ENCODE peak calls at places on chromosome 16, in nine cellular contexts. N is brain microvascular endothelial cell, U is omental fat pad, J is cardiac muscle cell, A is RWPE2, S is foreskin fibroblast, L is GM12865, D is sigmoid colon, T is IMR-90. I is an unnamed sample.
A peak's percentile ranks its signal among the peaks of the same experiment; 100 is the strongest.

GRCh38 chr16:27972500-27972899 is 91.0 kb downstream of the GSG1L start:
- DNase-seq in J (peak; percentile 32), D (peak; percentile 32), T (peak; percentile 30), N (peak; percentile 12), A (no peak), L (peak; percentile 72), U (no peak), S (peak; percentile 6), I (peak; percentile 5)

GRCh38 chr16:51989637-51990230 is 557.2 kb downstream of the TOX3 start:
- DNase-seq in T (no peak), D (no peak), J (no peak), N (no peak), U (no peak), S (no peak), A (no peak), L (no peak), I (no peak)

GRCh38 chr16:71648162-71648561 is 22.2 kb downstream of the MARVELD3 start:
- DNase-seq in S (no peak), T (no peak), L (no peak), U (no peak), N (no peak), J (no peak), A (no peak), D (no peak), I (no peak)

GRCh38 chr16:71440669-71441347 is 1.0 kb downstream of the TLE7 start:
- DNase-seq in A (no peak), L (no peak), U (no peak), D (no peak), N (no peak), S (no peak), T (no peak), J (no peak), I (no peak)

GRCh38 chr16:67311607-67312449 is 14.7 kb downstream of the KCTD19 start:
- DNase-seq in D (no peak), S (peak; percentile 99), N (peak; percentile 99), U (peak; percentile 40), A (peak; percentile 87), L (peak; percentile 93), T (peak; percentile 100), J (peak; percentile 97), I (peak; percentile 100)

GRCh38 chr16:75550211-75550662 is 5.8 kb downstream of the TMEM231 start:
- DNase-seq in J (peak; percentile 38), U (no peak), N (peak; percentile 63), S (no peak), T (peak; percentile 43), L (peak; percentile 83), D (no peak), A (no peak), I (peak; percentile 26)

GRCh38 chr16:11129378-11129781 is 126.6 kb downstream of the SOCS1 start:
- DNase-seq in A (no peak), J (peak; percentile 61), L (no peak), N (no peak), U (no peak), D (peak; percentile 65), T (no peak), S (no peak), I (no peak)

GRCh38 chr16:71263581-71263980 is 25.6 kb downstream of the CMTR2 start:
- DNase-seq in S (no peak), J (no peak), L (no peak), N (no peak), T (no peak), D (no peak), U (no peak), A (no peak), I (no peak)

GRCh38 chr16:31157136-31157535 is 7.3 kb upstream of the PRSS36 start:
- DNase-seq in L (no peak), A (no peak), J (no peak), N (no peak), D (no peak), S (no peak), U (no peak), T (no peak), I (no peak)

GRCh38 chr16:5852151-5852550 is 754.6 kb upstream of the EEF2KMT start:
- DNase-seq in N (no peak), U (no peak), T (no peak), D (no peak), S (no peak), L (no peak), J (no peak), A (no peak), I (no peak)

GRCh38 chr16:23182206-23182674 is 305 bp upstream of the SCNN1G start:
- DNase-seq in A (peak; percentile 86), T (peak; percentile 25), U (no peak), J (peak; percentile 61), N (peak; percentile 41), D (peak; percentile 80), S (peak; percentile 38), L (peak; percentile 87), I (peak; percentile 5)

GRCh38 chr16:782766-783403 is 5.3 kb downstream of the RPUSD1 start:
- DNase-seq in T (no peak), D (no peak), S (no peak), J (no peak), N (no peak), L (no peak), A (no peak), U (no peak), I (no peak)

GRCh38 chr16:73265124-73265838 is 217.4 kb upstream of the ZFHX3 start:
- DNase-seq in L (no peak), S (no peak), T (no peak), U (no peak), A (no peak), D (no peak), N (no peak), J (no peak), I (no peak)

GRCh38 chr16:15833551-15833950 is 23.3 kb downstream of the MYH11 start:
- DNase-seq in D (no peak), U (no peak), N (no peak), J (no peak), T (no peak), S (no peak), L (no peak), A (no peak), I (no peak)

GRCh38 chr16:87074635-87075318 is 242.4 kb downstream of the C16orf95 start:
- DNase-seq in T (no peak), N (no peak), U (no peak), D (peak; percentile 24), J (no peak), A (no peak), L (peak; percentile 95), S (no peak), I (no peak)

DNA sequence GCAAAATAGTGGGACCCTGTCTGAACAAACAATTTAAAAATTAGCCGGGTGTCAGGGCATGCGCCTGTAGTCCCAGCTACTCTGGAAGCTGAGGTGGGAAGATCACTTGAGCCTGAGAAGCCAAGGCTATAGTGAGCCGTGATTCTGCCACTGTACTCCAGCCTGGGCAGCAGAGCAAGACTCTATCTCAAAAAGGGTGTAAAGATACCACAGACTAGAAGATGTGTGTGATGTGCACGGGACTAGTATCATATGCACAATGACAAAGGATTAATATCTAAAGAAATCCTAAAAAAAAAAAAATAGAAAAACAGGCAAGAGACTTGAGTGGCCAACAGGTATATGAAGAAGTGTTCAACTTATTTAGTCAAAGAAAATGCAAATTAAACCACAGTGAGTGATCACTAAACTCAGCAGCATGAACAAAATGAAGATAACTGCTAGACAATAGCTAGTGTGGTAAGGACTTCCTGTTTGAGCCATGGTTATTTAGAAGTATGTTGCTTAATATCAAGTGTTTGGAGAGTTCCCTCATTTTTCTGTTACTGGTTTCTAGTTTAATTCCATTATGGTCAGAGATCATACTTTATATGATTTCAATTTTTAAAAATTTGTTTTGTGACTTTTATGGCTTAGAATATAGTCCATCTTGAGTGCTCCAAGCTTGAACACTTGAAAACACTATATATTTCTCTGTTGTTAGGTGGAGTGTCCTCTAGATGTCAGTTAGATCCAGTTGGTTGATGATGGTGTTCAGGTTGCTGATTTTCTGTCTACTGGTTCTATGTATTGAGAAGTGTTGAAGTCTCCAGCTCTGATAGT is 14.7 kb upstream of the SLX4 start:
- DNase-seq in S (no peak), J (peak; percentile 59), L (peak; percentile 70), D (no peak), T (no peak), U (no peak), N (no peak), A (no peak), I (no peak)
- TF ChIP-seq CTCF in S (no peak), J (no peak), L (no peak), D (no peak), T (no peak), U (no peak), N (no peak), A (peak; percentile 13), I (no peak)

GRCh38 chr16:49645263-49645662 is 210.6 kb downstream of the ZNF423 start:
- DNase-seq in N (no peak), D (no peak), J (no peak), U (no peak), T (no peak), S (no peak), A (no peak), L (no peak), I (no peak)

GRCh38 chr16:49640606-49641005 is 215.3 kb downstream of the ZNF423 start:
- DNase-seq in S (no peak), L (no peak), D (no peak), U (no peak), A (no peak), J (no peak), T (no peak), N (peak; percentile 10), I (no peak)

GRCh38 chr16:49641250-49641649 is 214.7 kb downstream of the ZNF423 start:
- DNase-seq in U (no peak), T (no peak), L (peak; percentile 68), A (no peak), J (no peak), S (no peak), N (no peak), D (no peak), I (no peak)

GRCh38 chr16:49643429-49644142 is 212.3 kb downstream of the ZNF423 start:
- DNase-seq in L (no peak), D (no peak), J (peak; percentile 70), S (peak; percentile 82), U (no peak), A (no peak), T (peak; percentile 78), N (peak; percentile 92), I (peak; percentile 67)

GRCh38 chr16:49644143-49644460 is 211.8 kb downstream of the ZNF423 start:
- DNase-seq in S (peak; percentile 23), A (no peak), T (no peak), D (no peak), J (peak; percentile 42), U (no peak), L (no peak), N (no peak), I (no peak)
- TF ChIP-seq CTCF in S (peak; percentile 29), A (no peak), T (no peak), D (no peak), J (peak; percentile 45), U (no peak), L (peak; percentile 22), N (peak; percentile 58), I (peak; percentile 25)

GRCh38 chr16:13391337-13391736 is 489.9 kb downstream of the SHISA9 start:
- DNase-seq in T (no peak), S (no peak), N (no peak), J (no peak), D (no peak), A (no peak), L (peak; percentile 65), U (no peak), I (no peak)
- TF ChIP-seq CTCF in T (no peak), S (no peak), N (no peak), J (no peak), D (no peak), A (no peak), L (no peak), U (no peak), I (no peak)

GRCh38 chr16:7393680-7394079 is 61.0 kb downstream of the RBFOX1 start:
- DNase-seq in A (no peak), N (no peak), U (no peak), S (no peak), T (no peak), J (no peak), D (no peak), L (no peak), I (no peak)
- TF ChIP-seq CTCF in A (no peak), N (no peak), U (no peak), S (no peak), T (no peak), J (no peak), D (no peak), L (no peak), I (no peak)